ENCODE peak calls at places on chromosomes 12 and 14, in ten cellular contexts. X is uterus; L is endothelial cell of umbilical vein; A is IMR-90; D is psoas muscle; K is gastrocnemius medialis; J is endodermal cell; C is CD4-positive, alpha-beta T cell; Q is left lung; W is prostate gland. P is an unnamed sample. For H3K9me3, the result is how much of the 10 kb centered on the place peaks cover.

GRCh38 chr14:60723218-60724079 is 702 bp downstream of the SIX4 start:
- DNase-seq in W (peak), C (peak), J (peak), L (peak), Q (peak), X (peak), K (peak), D (peak), A (peak), P (peak)

GRCh38 chr12:22640851-22641250 is 15.9 kb downstream of the ETNK1 start:
- DNase-seq in D (no peak), W (no peak), X (no peak), K (no peak), Q (no peak), L (no peak), A (no peak), C (no peak), J (no peak), P (no peak)

GRCh38 chr12:64571346-64571745 is 38.9 kb upstream of the RASSF3 start:
- DNase-seq in Q (no peak), C (no peak), X (no peak), A (no peak), L (no peak), D (no peak), W (no peak), J (no peak), K (no peak), P (no peak)

GRCh38 chr12:120586216-120586615 is 5.0 kb upstream of the POP5 start:
- DNase-seq in C (no peak), Q (no peak), L (no peak), A (no peak), D (no peak), X (no peak), K (no peak), J (no peak), W (no peak), P (no peak)

GRCh38 chr12:47268501-47269459 is 189.0 kb upstream of the AMIGO2 start:
- DNase-seq in J (no peak), A (peak), W (no peak), C (no peak), L (no peak), K (no peak), Q (no peak), X (no peak), D (no peak), P (no peak)

GRCh38 chr12:118164798-118165486 is 29.0 kb downstream of the PEBP1 start:
- DNase-seq in A (peak), L (peak), C (no peak), X (no peak), W (no peak), D (no peak), K (no peak), J (peak), Q (no peak), P (no peak)

GRCh38 chr14:102554835-102555819 is 37.3 kb upstream of the RCOR1 start:
- DNase-seq in W (no peak), L (peak), Q (peak), D (peak), K (no peak), A (no peak), X (no peak), C (peak), J (peak), P (no peak)

GRCh38 chr12:103548622-103549601 is 38.2 kb upstream of the STAB2 start:
- DNase-seq in D (peak), X (peak), K (no peak), J (peak), C (peak), L (peak), Q (no peak), A (peak), W (peak), P (no peak)

GRCh38 chr14:96989293-96989692 is 192.1 kb downstream of the VRK1 start:
- DNase-seq in L (no peak), D (no peak), J (no peak), C (no peak), Q (no peak), W (no peak), A (no peak), X (no peak), K (no peak), P (no peak)

GRCh38 chr12:75848533-75848932 is 183.0 kb downstream of the PHLDA1 start:
- DNase-seq in X (no peak), K (no peak), W (no peak), Q (no peak), A (peak), D (no peak), L (peak), C (no peak), J (no peak), P (no peak)

GRCh38 chr14:74934476-74935339 is 11.6 kb upstream of the RPS6KL1 start:
- DNase-seq in D (no peak), K (no peak), X (no peak), C (no peak), Q (no peak), A (no peak), L (no peak), J (peak), W (no peak), P (no peak)

GRCh38 chr12:120930032-120930431 is 25.9 kb upstream of the SPPL3 start:
- DNase-seq in A (no peak), W (no peak), C (no peak), D (no peak), L (no peak), Q (no peak), X (no peak), K (no peak), J (no peak), P (no peak)

GRCh38 chr14:99413972-99414371 is 66.7 kb downstream of the SETD3 start:
- DNase-seq in J (no peak), D (no peak), L (no peak), X (no peak), K (no peak), W (no peak), A (no peak), Q (no peak), C (no peak), P (no peak)

GRCh38 chr12:108457006-108457733 is 57.9 kb upstream of the FICD start:
- DNase-seq in D (no peak), A (peak), K (no peak), J (peak), X (peak), L (peak), C (no peak), W (no peak), Q (no peak), P (no peak)

GRCh38 chr14:95189400-95190162 is 32.3 kb upstream of the DICER1 start:
- DNase-seq in J (no peak), A (no peak), W (no peak), K (no peak), D (no peak), C (no peak), L (no peak), Q (no peak), X (no peak), P (no peak)

GRCh38 chr14:73713206-73713803 is 879 bp downstream of the PNMA1 start:
- DNase-seq in Q (no peak), X (no peak), L (no peak), A (no peak), C (no peak), W (no peak), J (no peak), D (no peak), K (no peak), P (no peak)

GRCh38 chr12:47775100-47775911 is 2.3 kb downstream of the SLC48A1 start:
- DNase-seq in K (no peak), C (no peak), Q (no peak), X (no peak), J (no peak), W (no peak), A (no peak), D (peak), L (no peak), P (no peak)

GRCh38 chr14:77128414-77128891 is 13.1 kb downstream of the ZDHHC22 start:
- DNase-seq in W (no peak), J (peak), K (no peak), D (no peak), A (no peak), C (no peak), X (no peak), L (no peak), Q (no peak), P (no peak)

GRCh38 chr14:68464716-68465115 is 328.2 kb downstream of the ZFP36L1 start:
- DNase-seq in L (peak), A (peak), C (no peak), J (no peak), X (no peak), W (no peak), Q (no peak), K (no peak), D (no peak), P (no peak)

GRCh38 chr14:29311983-29312382 is 545.4 kb downstream of the FOXG1 start:
- DNase-seq in Q (no peak), D (no peak), X (no peak), J (no peak), L (no peak), C (no peak), A (peak), W (no peak), K (no peak), P (no peak)

GRCh38 chr14:92785601-92786426 is 8.3 kb upstream of the GOLGA5 start:
- DNase-seq in C (no peak), K (no peak), Q (peak), W (no peak), L (peak), J (no peak), D (no peak), A (peak), X (peak), P (no peak)

GRCh38 chr14:91075553-91075952 is 15.1 kb upstream of the RPS6KA5 start:
- DNase-seq in X (no peak), A (no peak), D (no peak), Q (no peak), C (no peak), W (no peak), J (no peak), K (no peak), L (no peak), P (no peak)

GRCh38 chr14:58668848-58669480 is 31.2 kb downstream of the DACT1 start:
- DNase-seq in Q (no peak), A (no peak), D (no peak), K (no peak), J (peak), C (no peak), X (no peak), L (no peak), W (no peak), P (no peak)

GRCh38 chr12:120161852-120162251 is 32.7 kb downstream of the GCN1 start:
- DNase-seq in D (no peak), J (no peak), X (no peak), L (no peak), A (no peak), Q (no peak), K (no peak), W (no peak), C (no peak), P (no peak)

GRCh38 chr14:95195031-95195430 is 37.7 kb upstream of the DICER1 start:
- DNase-seq in Q (no peak), K (no peak), C (no peak), L (no peak), X (no peak), J (peak), W (no peak), A (no peak), D (no peak), P (no peak)

GRCh38 chr14:32808574-32809098 is 130.0 kb upstream of the NPAS3 start:
- DNase-seq in Q (no peak), K (no peak), L (peak), W (peak), A (no peak), C (no peak), X (no peak), D (no peak), J (no peak), P (no peak)

GRCh38 chr12:112148031-112148513 is 22.7 kb downstream of the TRAFD1 start:
- DNase-seq in K (no peak), A (peak), W (no peak), D (no peak), X (no peak), Q (no peak), J (peak), L (no peak), C (no peak), P (no peak)

GRCh38 chr12:25904442-25904841 is 54.0 kb upstream of the RASSF8 start:
- DNase-seq in W (no peak), Q (no peak), K (no peak), L (no peak), D (no peak), C (no peak), J (no peak), A (peak), X (no peak), P (no peak)

GRCh38 chr12:29350080-29350479 is 30.9 kb downstream of the ERGIC2 start:
- DNase-seq in L (peak), J (no peak), C (no peak), D (no peak), X (no peak), W (peak), A (peak), K (no peak), Q (no peak), P (no peak)

GRCh38 chr12:67714648-67715047 is 66.1 kb downstream of the DYRK2 start:
- DNase-seq in D (no peak), Q (no peak), L (no peak), C (no peak), A (peak), W (no peak), J (no peak), K (no peak), X (no peak), P (no peak)

GRCh38 chr14:90853116-90853515 is 36.9 kb upstream of the TTC7B start:
- DNase-seq in K (no peak), Q (no peak), L (no peak), D (no peak), J (no peak), A (no peak), X (no peak), C (no peak), W (no peak), P (no peak)

GRCh38 chr12:49232940-49233841 is 31.7 kb upstream of the TUBA1C start:
- DNase-seq in J (peak), L (peak), Q (peak), D (peak), W (peak), C (no peak), A (peak), K (no peak), X (peak), P (no peak)

GRCh38 chr12:104049278-104050257 is at the start of gene GLT8D2:
- DNase-seq in W (peak), C (no peak), X (peak), D (peak), A (peak), J (peak), Q (peak), L (peak), K (peak), P (peak)

GRCh38 chr12:68119724-68120211 is 39.8 kb downstream of the IFNG start:
- DNase-seq in D (no peak), J (no peak), Q (no peak), X (no peak), K (peak), L (no peak), C (peak), W (no peak), A (no peak), P (no peak)

GRCh38 chr12:19036673-19037357 is 92.7 kb upstream of the PLEKHA5 start:
- DNase-seq in D (no peak), C (no peak), K (no peak), J (no peak), X (no peak), A (peak), W (no peak), L (peak), Q (no peak), P (no peak)

GRCh38 chr14:100476012-100476822 is 111.0 kb downstream of the BEGAIN start:
- DNase-seq in Q (no peak), C (no peak), W (no peak), D (peak), X (no peak), J (peak), K (peak), A (peak), L (no peak), P (no peak)

GRCh38 chr14:40309124-40309523 is 876.9 kb upstream of the FBXO33 start:
- DNase-seq in W (no peak), L (no peak), D (no peak), K (no peak), J (no peak), X (no peak), Q (no peak), A (no peak), C (no peak), P (no peak)
- H3K9me3 ChIP-seq in W (under half), L (under half), D (under half), K (under half), J (under half), X (under half), Q (under half), A (under half), C (under half), P (under half)

GRCh38 chr12:53380104-53380796 is at the start of gene SP1:
- DNase-seq in K (peak), L (peak), W (peak), X (peak), D (peak), J (peak), C (peak), A (peak), Q (peak), P (peak)

GRCh38 chr12:53379389-53380103 is 430 bp upstream of the SP1 start:
- DNase-seq in Q (peak), L (peak), D (peak), C (peak), K (peak), W (peak), X (peak), J (peak), A (peak), P (peak)

GRCh38 chr12:53380797-53381738 is 1.1 kb downstream of the SP1 start:
- DNase-seq in W (no peak), D (peak), A (peak), L (peak), Q (peak), X (no peak), J (peak), K (no peak), C (no peak), P (no peak)

GRCh38 chr12:53383258-53383657 is 3.3 kb downstream of the SP1 start:
- DNase-seq in L (no peak), D (no peak), Q (peak), J (no peak), C (no peak), W (no peak), X (no peak), A (no peak), K (no peak), P (no peak)

DNA sequence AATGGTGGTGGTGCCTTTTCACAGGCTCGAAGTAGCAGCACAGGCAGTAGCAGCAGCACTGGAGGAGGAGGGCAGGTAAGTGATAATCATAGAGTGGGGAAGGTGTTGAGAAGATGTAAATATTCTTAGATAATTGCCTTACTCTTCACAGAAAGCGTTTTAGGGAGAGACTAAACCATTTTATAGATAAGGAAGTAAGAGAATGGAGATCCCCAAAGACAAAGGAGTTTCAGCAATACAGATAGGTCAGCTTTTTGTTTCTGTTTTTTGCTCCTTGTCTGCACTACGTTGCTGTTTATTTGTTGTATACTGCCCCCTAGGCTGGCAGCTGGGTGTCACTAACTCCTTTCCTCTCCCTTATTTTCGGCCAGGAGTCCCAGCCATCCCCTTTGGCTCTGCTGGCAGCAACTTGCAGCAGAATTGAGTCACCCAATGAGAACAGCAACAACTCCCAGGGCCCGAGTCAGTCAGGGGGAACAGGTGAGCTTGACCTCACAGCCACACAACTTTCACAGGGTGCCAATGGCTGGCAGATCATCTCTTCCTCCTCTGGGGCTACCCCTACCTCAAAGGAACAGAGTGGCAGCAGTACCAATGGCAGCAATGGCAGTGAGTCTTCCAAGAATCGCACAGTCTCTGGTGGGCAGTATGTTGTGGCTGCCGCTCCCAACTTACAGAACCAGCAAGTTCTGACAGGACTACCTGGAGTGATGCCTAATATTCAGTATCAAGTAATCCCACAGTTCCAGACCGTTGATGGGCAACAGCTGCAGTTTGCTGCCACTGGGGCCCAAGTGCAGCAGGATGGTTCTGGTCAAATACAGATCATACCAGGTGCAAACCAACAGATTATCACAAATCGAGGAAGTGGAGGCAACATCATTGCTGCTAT is 2.0 kb downstream of the SP1 start:
- DNase-seq in D (peak), Q (peak), X (peak), A (peak), J (peak), L (peak), C (peak), W (peak), K (peak), P (peak)
- TF ChIP-seq CTCF in D (peak), Q (peak), X (peak), A (peak), J (peak), L (peak), C (peak), W (peak), K (peak), P (peak)

DNA sequence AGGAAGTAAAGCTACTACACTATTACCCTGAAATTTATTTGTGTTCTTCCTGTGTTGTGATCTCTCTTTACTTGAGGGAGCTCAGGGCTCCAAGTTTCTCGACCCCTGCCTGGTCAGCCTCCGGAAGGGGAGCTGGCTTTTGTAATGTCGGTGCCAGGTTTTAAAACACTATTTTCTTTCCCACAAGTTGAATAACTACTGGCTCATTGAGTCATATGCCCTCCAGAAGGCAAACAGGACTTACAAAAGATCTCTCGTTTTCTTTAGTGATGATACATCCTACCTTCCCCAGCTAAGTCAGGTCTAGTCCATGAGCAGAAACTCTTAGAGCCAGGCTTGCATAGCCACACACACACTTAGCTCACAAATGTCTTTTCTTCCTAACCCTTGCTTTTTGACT is 209.9 kb upstream of the FLRT2 start:
- DNase-seq in A (peak), X (no peak), J (no peak), Q (no peak), C (no peak), W (no peak), L (peak), D (no peak), K (no peak), P (no peak)
- H3K9me3 ChIP-seq in A (under half), X (under half), J (under half), Q (under half), C (under half), W (under half), L (under half), D (under half), K (under half), P (under half)

GRCh38 chr12:94074970-94075695 is 73.2 kb upstream of the PLXNC1 start:
- DNase-seq in D (peak), A (peak), K (peak), C (no peak), J (peak), X (peak), L (peak), Q (peak), W (peak), P (no peak)
- TF ChIP-seq CTCF in D (peak), A (peak), K (peak), C (peak), J (peak), X (peak), L (peak), Q (peak), W (peak), P (peak)

GRCh38 chr14:22780105-22780679 is 13.7 kb downstream of the OXA1L start:
- DNase-seq in W (no peak), X (no peak), A (peak), C (no peak), Q (no peak), J (no peak), K (no peak), L (peak), D (no peak), P (no peak)
- H3K9me3 ChIP-seq in W (under half), X (under half), A (under half), C (under half), Q (under half), J (under half), K (under half), L (under half), D (under half), P (under half)

P was measured in suprapubic skin.